ENCODE peak calls at places on chromosomes 3 and 15, in four cellular contexts. I, Q, A and C are unnamed samples. For H4K20me1 and H3K9me3, the result is how much of the 10 kb centered on the place peaks cover.

GRCh38 chr15:86540840-86541467 is 461.3 kb downstream of the AGBL1 start:
- DNase-seq in A (no peak), I (no peak), Q (no peak), C (no peak)

GRCh38 chr3:36907911-36908646 is 36.8 kb downstream of the TRANK1 start:
- DNase-seq in Q (no peak), I (peak), A (peak), C (peak)

GRCh38 chr15:90154861-90155626 is 46.1 kb upstream of the SEMA4B start:
- DNase-seq in I (peak), A (peak), Q (no peak), C (peak)

GRCh38 chr3:58048301-58048700 is 40.1 kb downstream of the FLNB start:
- DNase-seq in Q (no peak), A (peak), I (no peak), C (peak)

GRCh38 chr15:72907733-72908132 is 124.2 kb upstream of the ADPGK start:
- DNase-seq in I (no peak), Q (no peak), A (no peak), C (no peak)

GRCh38 chr15:48520376-48521155 is 124.9 kb downstream of the FBN1 start:
- DNase-seq in A (no peak), Q (peak), I (no peak), C (peak)

GRCh38 chr15:42693496-42693895 is 43.4 kb downstream of the CDAN1 start:
- DNase-seq in Q (no peak), I (no peak), A (no peak), C (no peak)

GRCh38 chr15:58463815-58464697 is 32.3 kb downstream of the LIPC start:
- DNase-seq in I (peak), A (peak), Q (no peak), C (peak)

GRCh38 chr3:123390865-123391613 is 57.9 kb downstream of the ADCY5 start:
- DNase-seq in A (peak), I (peak), Q (no peak), C (no peak)

GRCh38 chr3:133851266-133851906 is 44.3 kb downstream of the RAB6B start:
- DNase-seq in Q (no peak), I (no peak), A (no peak), C (no peak)

GRCh38 chr3:30059240-30059639 is 547.2 kb upstream of the TGFBR2 start:
- DNase-seq in Q (peak), A (no peak), I (no peak), C (no peak)

DNA sequence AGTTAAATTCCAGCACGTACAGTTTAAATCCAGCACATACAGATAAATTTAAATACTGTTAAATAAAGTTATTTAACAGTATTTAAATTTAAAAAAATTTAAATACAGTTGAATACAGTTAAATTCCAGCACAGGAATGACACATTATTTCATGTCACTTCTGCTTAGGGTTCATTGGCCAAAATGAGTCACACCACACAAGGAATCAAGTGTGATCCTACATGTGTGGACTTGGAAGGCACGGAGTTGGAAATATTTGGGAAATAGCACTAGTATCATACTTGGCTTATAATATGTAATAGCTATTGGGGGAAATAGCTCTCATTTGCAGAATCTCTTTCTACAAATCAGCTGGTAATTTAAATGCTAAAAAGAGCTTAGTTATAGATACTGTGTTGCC is 10.6 kb downstream of the RAB7A start:
- DNase-seq in Q (no peak), I (peak), A (peak), C (no peak)
- H4K20me1 ChIP-seq in Q (under half), I (half or more), A (under half), C (under half)

DNA sequence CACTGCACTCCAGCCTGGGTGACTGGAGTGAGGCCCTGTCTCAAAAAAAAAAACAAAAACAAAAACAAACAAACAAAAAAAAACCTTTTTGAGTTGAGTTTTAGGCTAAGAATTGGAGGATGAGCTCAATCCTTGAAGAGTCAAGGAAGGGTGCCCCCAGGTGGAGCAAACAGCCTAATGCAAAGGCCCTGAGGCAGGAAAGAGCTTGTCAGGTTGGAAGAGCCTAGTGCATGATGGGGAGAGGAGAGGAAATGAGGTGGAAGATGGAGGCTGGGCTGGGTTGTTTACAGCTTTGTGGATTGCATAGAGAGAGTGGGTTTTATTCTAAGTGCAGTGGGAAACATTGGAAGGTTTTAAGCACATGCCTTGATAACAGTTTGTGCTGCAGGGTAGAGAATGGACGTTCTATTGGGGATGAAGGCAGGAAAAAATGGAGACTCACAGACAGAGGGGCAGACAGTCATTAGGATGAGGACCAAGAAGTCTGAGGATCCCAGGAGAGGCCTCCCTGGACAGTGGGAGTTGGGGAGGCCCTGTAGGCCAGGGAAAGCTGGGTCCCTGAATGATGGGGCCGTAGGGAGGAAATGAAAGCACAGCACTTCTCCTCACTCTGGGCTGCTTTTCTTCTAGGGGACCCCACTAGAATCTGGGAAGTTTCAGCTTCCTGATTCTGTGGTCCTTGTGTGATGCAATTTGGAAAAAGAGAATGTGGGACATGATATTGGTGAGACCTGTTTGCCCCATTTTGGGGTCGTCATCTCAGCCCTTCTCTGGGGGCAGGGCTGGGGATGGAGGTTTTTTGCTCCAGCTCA is 1.9 kb upstream of the SNX22 start:
- DNase-seq in Q (peak), A (no peak), I (no peak), C (peak)
- H3K9ac ChIP-seq in Q (no peak), A (no peak), I (no peak), C (no peak)

GRCh38 chr3:4785551-4785950 is 193.7 kb upstream of the BHLHE40 start:
- DNase-seq in A (no peak), I (no peak), Q (no peak), C (no peak)
- H3K9me3 ChIP-seq in A (under half), I (under half), Q (under half), C (under half)

GRCh38 chr3:41210966-41211365 is 11.7 kb downstream of the CTNNB1 start:
- DNase-seq in I (no peak), Q (no peak), A (no peak), C (no peak)

GRCh38 chr3:41216422-41216821 is 17.1 kb downstream of the CTNNB1 start:
- DNase-seq in Q (no peak), A (no peak), I (no peak), C (no peak)

GRCh38 chr3:41212088-41212487 is 12.8 kb downstream of the CTNNB1 start:
- DNase-seq in I (no peak), A (no peak), Q (no peak), C (no peak)

GRCh38 chr3:41216993-41217392 is 17.7 kb downstream of the CTNNB1 start:
- DNase-seq in A (no peak), Q (no peak), I (no peak), C (peak)

GRCh38 chr3:41213563-41213962 is 14.3 kb downstream of the CTNNB1 start:
- DNase-seq in A (no peak), Q (no peak), I (no peak), C (peak)
- H4K20me1 ChIP-seq in A (under half), Q (under half), I (half or more), C (half or more)

DNA sequence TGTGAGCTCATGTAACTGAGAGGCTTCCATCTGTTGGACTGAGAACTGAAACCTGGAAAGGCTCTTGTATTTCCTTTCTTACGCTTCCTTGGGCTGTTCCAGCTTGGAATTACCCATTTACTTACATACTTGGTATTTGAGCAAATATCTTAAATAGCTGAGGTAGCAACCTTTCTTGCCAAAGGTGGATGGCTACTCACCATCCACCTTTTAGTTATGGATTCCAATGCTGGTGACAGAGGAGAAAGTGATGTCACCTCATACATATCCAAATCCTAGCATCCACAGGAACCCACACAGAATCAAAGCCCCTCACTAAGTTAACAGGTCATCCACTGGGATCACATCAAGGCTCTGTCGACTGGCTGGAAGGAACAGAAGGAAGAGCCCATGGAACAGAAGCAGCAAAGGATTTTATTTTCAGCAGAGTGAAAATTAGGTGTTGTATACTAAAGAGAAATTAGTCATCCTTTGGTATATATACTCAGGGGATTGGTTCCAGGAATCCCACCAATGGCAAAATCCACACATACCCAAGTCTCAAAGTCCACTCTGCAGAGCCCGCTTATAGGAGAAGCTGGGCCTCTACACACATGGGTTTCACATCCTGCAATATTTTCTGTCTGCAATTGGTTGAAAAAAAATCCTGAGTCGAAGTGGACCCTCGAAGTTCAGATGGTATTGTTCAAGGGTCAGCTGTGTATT is 20.7 kb downstream of the VGLL4 start:
- DNase-seq in I (peak), A (peak), Q (no peak), C (no peak)
- H3K9ac ChIP-seq in I (no peak), A (no peak), Q (no peak), C (no peak)

GRCh38 chr15:67809441-67809840 is 15.9 kb upstream of the SKOR1 start:
- DNase-seq in A (no peak), I (no peak), Q (peak), C (no peak)

GRCh38 chr15:67808821-67809220 is 16.5 kb upstream of the SKOR1 start:
- DNase-seq in A (no peak), I (no peak), Q (peak), C (no peak)

GRCh38 chr15:67807141-67807540 is 18.2 kb upstream of the SKOR1 start:
- DNase-seq in Q (peak), A (no peak), I (no peak), C (no peak)

GRCh38 chr15:67806539-67806935 is 18.8 kb upstream of the SKOR1 start:
- DNase-seq in I (no peak), Q (peak), A (no peak), C (no peak)

DNA sequence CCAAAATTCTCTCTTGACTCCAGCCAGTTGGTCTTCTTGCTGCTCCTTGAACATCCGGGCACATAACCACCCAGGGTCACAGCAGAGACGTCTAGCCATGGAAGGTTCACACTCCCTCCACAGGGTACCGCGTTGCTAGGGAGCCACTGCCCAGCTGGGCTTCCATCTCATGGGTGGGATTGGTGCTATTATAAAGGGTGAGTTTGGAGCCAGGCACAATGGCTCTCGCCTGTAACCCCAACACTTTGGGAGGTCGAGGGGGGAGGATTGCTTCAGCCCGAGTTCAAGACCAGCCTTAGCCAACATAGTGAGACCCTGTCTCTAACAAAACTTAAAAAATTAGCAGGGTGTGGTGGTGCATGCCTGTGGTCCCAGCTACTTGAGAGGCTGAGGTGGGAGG is 17.5 kb upstream of the SKOR1 start:
- DNase-seq in A (no peak), I (no peak), Q (peak), C (no peak)
- H3K9me3 ChIP-seq in A (under half), I (under half), Q (under half), C (under half)

GRCh38 chr3:87780808-87781207 is 278.0 kb downstream of the CGGBP1 start:
- DNase-seq in Q (no peak), I (no peak), A (no peak), C (no peak)
- H4K20me1 ChIP-seq in Q (under half), I (under half), A (under half), C (under half)

DNA sequence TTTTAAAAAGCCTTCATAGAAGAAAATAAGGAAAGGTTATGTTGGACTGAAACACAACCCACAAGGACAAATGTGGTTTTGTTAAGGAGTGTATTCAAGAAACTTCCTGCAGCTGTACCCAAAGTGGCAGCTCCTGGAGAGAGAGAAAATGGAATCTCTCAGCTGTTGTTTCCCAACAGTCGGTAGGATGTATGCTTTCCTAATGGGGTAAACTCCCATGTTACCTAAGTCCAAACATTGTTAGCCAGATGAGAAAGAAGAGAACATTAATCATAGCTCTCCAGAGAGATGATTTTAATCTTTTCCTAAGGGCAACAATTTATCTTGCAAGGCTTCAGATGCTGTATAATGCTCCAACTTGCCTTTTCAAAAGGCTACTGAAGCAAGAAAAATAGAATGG is 22.6 kb upstream of the TEX9 start:
- DNase-seq in Q (no peak), I (peak), A (peak), C (no peak)
- H3K9ac ChIP-seq in Q (no peak), I (no peak), A (no peak), C (no peak)

GRCh38 chr3:149833241-149833640 is 20.2 kb downstream of the RNF13 start:
- DNase-seq in A (no peak), I (no peak), Q (no peak), C (no peak)

GRCh38 chr3:149832086-149832485 is 19.1 kb downstream of the RNF13 start:
- DNase-seq in A (peak), Q (no peak), I (peak), C (no peak)

GRCh38 chr3:149828390-149828789 is 15.4 kb downstream of the RNF13 start:
- DNase-seq in Q (no peak), I (no peak), A (no peak), C (no peak)

GRCh38 chr3:149830902-149831301 is 17.9 kb downstream of the RNF13 start:
- DNase-seq in Q (no peak), I (no peak), A (no peak), C (no peak)

GRCh38 chr3:149831321-149831720 is 18.3 kb downstream of the RNF13 start:
- DNase-seq in I (no peak), A (no peak), Q (no peak), C (no peak)
- H3K9me3 ChIP-seq in I (under half), A (under half), Q (under half), C (under half)

GRCh38 chr3:15783361-15783969 is 14.3 kb downstream of the ANKRD28 start:
- DNase-seq in A (peak), I (peak), Q (no peak), C (peak)
- H4K20me1 ChIP-seq in A (under half), I (under half), Q (under half), C (under half)